ENCODE peak calls at places on chromosomes 11 and 22, in four cellular contexts. X, L, E and J are unnamed samples.

GRCh38 chr11:115500547-115501503 is 3.4 kb downstream of the CADM1 start:
- DNase-seq in L (no peak), X (no peak), E (no peak), J (no peak)

GRCh38 chr11:34748036-34748435 is 127.1 kb downstream of the EHF start:
- DNase-seq in L (no peak), E (no peak), X (no peak), J (no peak)

GRCh38 chr11:58642120-58642625 is 19.7 kb downstream of the CNTF start:
- DNase-seq in E (no peak), L (no peak), X (no peak), J (no peak)

GRCh38 chr22:22802346-22802970 is 85.2 kb upstream of the IGLL5 start:
- DNase-seq in X (peak), L (peak), E (no peak), J (no peak)

GRCh38 chr11:106059617-106060016 is 17.5 kb downstream of the KBTBD3 start:
- DNase-seq in E (no peak), X (no peak), L (no peak), J (no peak)

GRCh38 chr11:125892071-125892470 is 4.6 kb downstream of the HYLS1 start:
- DNase-seq in E (no peak), X (no peak), L (no peak), J (no peak)

GRCh38 chr11:67996622-67997459 is 7.1 kb downstream of the UNC93B1 start:
- DNase-seq in X (peak), E (no peak), L (no peak), J (no peak)

GRCh38 chr11:132639986-132640385 is 892.3 kb downstream of the OPCML start:
- DNase-seq in L (no peak), E (no peak), X (no peak), J (no peak)

GRCh38 chr11:1772270-1773130 is 8.8 kb upstream of the CTSD start:
- DNase-seq in E (no peak), L (peak), X (peak), J (no peak)

GRCh38 chr11:728901-729491 is 18.3 kb upstream of the TALDO1 start:
- DNase-seq in E (no peak), X (no peak), L (no peak), J (no peak)

GRCh38 chr11:47969401-47969800 is 11.0 kb upstream of the PTPRJ start:
- DNase-seq in L (no peak), E (no peak), X (no peak), J (no peak)

GRCh38 chr11:11620251-11620965 is 1.4 kb downstream of the GALNT18 start:
- DNase-seq in E (no peak), L (peak), X (peak), J (no peak)

GRCh38 chr11:64245401-64245796 is 1.3 kb downstream of the PPP1R14B start:
- DNase-seq in L (no peak), E (no peak), X (peak), J (no peak)

GRCh38 chr11:119797137-119797611 is 68.2 kb upstream of the NECTIN1 start:
- DNase-seq in E (no peak), X (no peak), L (no peak), J (no peak)

GRCh38 chr22:50314455-50315288 is 7.2 kb upstream of the PLXNB2 start:
- DNase-seq in L (peak), X (peak), E (peak), J (peak)

GRCh38 chr11:35540526-35540925 is 15.1 kb upstream of the PAMR1 start:
- DNase-seq in E (no peak), L (no peak), X (no peak), J (no peak)

GRCh38 chr22:41288245-41288946 is 2.4 kb upstream of the RANGAP1 start:
- DNase-seq in X (no peak), E (no peak), L (no peak), J (no peak)

GRCh38 chr11:94825111-94825880 is 57.1 kb downstream of the AMOTL1 start:
- DNase-seq in L (no peak), E (no peak), X (no peak), J (no peak)

GRCh38 chr22:44325718-44326548 is 13.2 kb upstream of the SHISAL1 start:
- DNase-seq in X (no peak), L (no peak), E (no peak), J (no peak)

GRCh38 chr11:116312560-116313340 is 460.0 kb downstream of the BUD13 start:
- DNase-seq in L (no peak), X (no peak), E (no peak), J (no peak)

GRCh38 chr11:12483604-12484003 is 106.2 kb downstream of the PARVA start:
- DNase-seq in X (no peak), L (no peak), E (no peak), J (no peak)

GRCh38 chr22:30240541-30241417 is 5.8 kb downstream of the LIF start:
- DNase-seq in E (no peak), L (peak), X (no peak), J (no peak)

GRCh38 chr11:111911563-111912401 is at the start of gene CRYAB:
- DNase-seq in L (no peak), X (no peak), E (no peak), J (no peak)